ENCODE peak calls at places on chromosomes 12 and 14, in five cellular contexts. N, U, C, D and B are unnamed samples. For H3K4me1, the result is how much of the 10 kb centered on the place peaks cover.

GRCh38 chr14:99560946-99561683 is 42.9 kb downstream of the CCDC85C start:
- DNase-seq in N (no peak), U (no peak), C (no peak), D (no peak), B (no peak)

GRCh38 chr12:123761841-123762714 is at the start of gene DNAH10:
- DNase-seq in N (no peak), U (peak), C (no peak), D (peak), B (peak)

GRCh38 chr12:58416211-58416610 is 474.8 kb downstream of the ATP23 start:
- DNase-seq in N (no peak), U (no peak), C (peak), D (no peak), B (peak)

GRCh38 chr12:128914908-128915563 is 61.8 kb downstream of the GLT1D1 start:
- DNase-seq in N (no peak), U (no peak), C (no peak), D (no peak), B (no peak)

GRCh38 chr14:95157987-95158712 is 821 bp upstream of the DICER1 start:
- DNase-seq in N (peak), U (no peak), C (peak), D (peak), B (no peak)

GRCh38 chr12:50574621-50575348 is 70.0 kb downstream of the DIP2B start:
- DNase-seq in N (no peak), U (no peak), C (no peak), D (peak), B (no peak)

GRCh38 chr12:15522574-15523187 is 200.4 kb downstream of the PTPRO start:
- DNase-seq in N (no peak), U (no peak), C (peak), D (peak), B (peak)

GRCh38 chr14:89473979-89474378 is 56.9 kb upstream of the FOXN3 start:
- DNase-seq in N (no peak), U (no peak), C (no peak), D (no peak), B (no peak)

GRCh38 chr12:121507984-121508383 is 72.8 kb downstream of the KDM2B start:
- DNase-seq in N (no peak), U (no peak), C (no peak), D (no peak), B (no peak)

GRCh38 chr12:1324900-1325299 is 269.5 kb downstream of the FBXL14 start:
- DNase-seq in N (no peak), U (no peak), C (no peak), D (no peak), B (no peak)

GRCh38 chr12:57605308-57606015 is 838 bp downstream of the DTX3 start:
- DNase-seq in N (no peak), U (no peak), C (no peak), D (no peak), B (no peak)

GRCh38 chr12:49706351-49707126 is 666 bp downstream of the FMNL3 start:
- DNase-seq in N (peak), U (no peak), C (no peak), D (no peak), B (peak)

GRCh38 chr12:100159391-100160104 is 16.9 kb upstream of the BLTP3B start:
- DNase-seq in N (no peak), U (no peak), C (no peak), D (no peak), B (no peak)

GRCh38 chr14:47722929-47723693 is 47.7 kb upstream of the MDGA2 start:
- DNase-seq in N (no peak), U (no peak), C (no peak), D (no peak), B (no peak)

GRCh38 chr12:65818454-65819382 is 5.6 kb upstream of the HMGA2 start:
- DNase-seq in N (no peak), U (no peak), C (no peak), D (no peak), B (no peak)

GRCh38 chr14:56125772-56126411 is 7.7 kb downstream of the PELI2 start:
- DNase-seq in N (no peak), U (no peak), C (no peak), D (no peak), B (no peak)

GRCh38 chr12:60501124-60501729 is 905.4 kb downstream of the SLC16A7 start:
- DNase-seq in N (no peak), U (no peak), C (no peak), D (no peak), B (peak)

GRCh38 chr12:91387461-91388134 is 205.0 kb upstream of the DCN start:
- DNase-seq in N (no peak), U (no peak), C (no peak), D (no peak), B (no peak)

GRCh38 chr12:117774986-117775775 is 193.6 kb downstream of the KSR2 start:
- DNase-seq in N (no peak), U (no peak), C (no peak), D (no peak), B (peak)

GRCh38 chr12:9118161-9118560 is 2.4 kb upstream of the A2M start:
- DNase-seq in N (no peak), U (no peak), C (no peak), D (no peak), B (peak)

GRCh38 chr12:88035271-88035906 is 6.2 kb upstream of the C12orf50 start:
- DNase-seq in N (peak), U (peak), C (peak), D (peak), B (peak)

GRCh38 chr14:68952544-68953535 is 26.3 kb downstream of the ACTN1 start:
- DNase-seq in N (no peak), U (no peak), C (no peak), D (no peak), B (no peak)

GRCh38 chr14:73211251-73211650 is 26.1 kb upstream of the PAPLN start:
- DNase-seq in N (no peak), U (no peak), C (no peak), D (peak), B (no peak)

DNA sequence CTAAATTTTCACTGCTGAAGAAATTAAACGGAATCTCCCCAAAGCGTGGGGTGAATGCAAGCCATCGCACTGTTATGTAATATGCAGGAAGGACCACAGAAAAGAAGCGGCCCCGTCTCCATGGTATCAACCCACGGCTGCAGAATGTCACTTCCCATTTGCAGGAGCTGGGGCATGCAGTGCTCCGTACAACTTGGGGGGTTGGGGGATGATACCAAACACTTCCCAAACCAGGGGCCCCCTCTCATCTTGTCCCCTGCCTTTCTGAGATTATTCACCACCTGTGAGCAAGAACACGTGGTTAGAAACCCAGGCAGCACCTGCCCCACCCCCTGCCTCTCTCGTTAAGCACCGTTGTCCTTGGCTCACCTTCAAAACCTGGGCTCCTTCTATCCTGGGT is 505.1 kb upstream of the TMEM132C start:
- DNase-seq in N (no peak), U (no peak), C (no peak), D (no peak), B (no peak)
- TF ChIP-seq MAX in N (no peak), U (peak), C (no peak), D (no peak), B (no peak)

GRCh38 chr12:42588981-42589464 is 523 bp downstream of the PRICKLE1 start:
- DNase-seq in N (peak), U (no peak), C (peak), D (no peak), B (peak)
- TF ChIP-seq JUN in N (no peak), U (no peak), C (no peak), D (no peak), B (no peak)

GRCh38 chr12:20410746-20411145 is 42.4 kb downstream of the PDE3A start:
- DNase-seq in N (no peak), U (no peak), C (no peak), D (no peak), B (no peak)

GRCh38 chr12:20403230-20403629 is 34.9 kb downstream of the PDE3A start:
- DNase-seq in N (no peak), U (no peak), C (no peak), D (no peak), B (no peak)

GRCh38 chr12:20400003-20400402 is 31.7 kb downstream of the PDE3A start:
- DNase-seq in N (no peak), U (no peak), C (no peak), D (no peak), B (no peak)

GRCh38 chr12:20409639-20410038 is 41.3 kb downstream of the PDE3A start:
- DNase-seq in N (no peak), U (no peak), C (no peak), D (no peak), B (no peak)

DNA sequence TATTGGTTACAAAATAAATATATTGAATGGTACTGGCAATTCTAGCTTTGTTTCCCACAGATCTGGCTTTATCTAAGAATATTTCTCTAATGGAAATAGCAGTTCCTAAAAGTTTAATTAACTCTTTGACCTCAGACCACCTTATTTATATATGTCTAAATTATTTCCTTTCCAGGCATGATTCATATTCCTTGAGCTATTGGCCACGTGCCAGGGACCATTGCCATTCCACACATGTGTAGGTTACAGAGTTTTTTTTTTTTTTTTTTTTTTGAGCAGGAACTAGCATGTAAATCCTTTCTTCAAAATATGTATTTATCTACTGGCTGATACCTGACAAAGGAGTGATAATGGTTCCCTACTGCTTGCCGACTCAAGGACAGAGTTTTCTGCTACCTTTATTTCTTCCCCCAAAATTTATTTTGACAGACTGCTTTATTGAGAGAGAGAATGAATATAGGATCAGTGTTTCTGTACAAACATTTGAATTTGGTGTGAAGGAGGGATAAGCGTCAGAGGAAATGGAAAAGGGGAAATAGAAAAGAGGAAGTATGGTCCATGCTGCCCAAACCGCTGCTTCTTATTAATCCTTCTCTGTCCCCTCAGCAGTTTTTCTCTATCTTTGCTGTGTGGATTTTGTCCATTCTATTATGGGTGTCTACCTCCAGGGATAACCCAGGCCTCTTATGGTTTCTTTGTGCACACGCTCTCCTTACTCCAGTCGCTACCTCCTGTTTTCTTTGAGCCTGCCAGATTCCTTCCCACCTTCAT is 36.4 kb downstream of the PDE3A start:
- DNase-seq in N (no peak), U (no peak), C (peak), D (no peak), B (peak)
- H3K4me1 ChIP-seq in N (under half), U (under half), C (under half), D (under half), B (under half)

DNA sequence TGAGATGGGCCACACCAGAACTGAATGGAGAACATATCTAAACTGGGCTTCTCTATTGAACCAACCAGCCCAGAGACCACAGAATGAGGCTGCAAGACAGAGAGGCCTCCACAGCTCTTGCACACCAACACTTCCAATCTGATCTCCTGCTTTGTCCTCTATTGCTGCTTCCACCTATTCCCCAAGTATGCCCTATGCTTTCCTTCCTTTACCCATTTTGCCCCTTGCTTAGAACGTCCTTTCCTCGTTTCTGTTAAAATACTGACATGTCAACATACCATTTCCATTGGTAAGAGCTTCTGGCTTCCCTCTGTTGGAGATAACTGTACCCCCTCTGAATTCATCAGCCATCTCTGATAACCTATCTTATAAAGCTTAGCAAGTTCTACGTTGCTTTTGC is 2.8 kb downstream of the SLC2A13 start:
- DNase-seq in N (no peak), U (no peak), C (no peak), D (no peak), B (no peak)
- TF ChIP-seq MAX in N (no peak), U (no peak), C (no peak), D (no peak), B (no peak)

GRCh38 chr12:68791897-68792481 is 16.0 kb upstream of the MDM2 start:
- DNase-seq in N (no peak), U (no peak), C (no peak), D (no peak), B (no peak)

GRCh38 chr12:68794653-68795253 is 13.2 kb upstream of the MDM2 start:
- DNase-seq in N (no peak), U (no peak), C (no peak), D (no peak), B (no peak)

GRCh38 chr12:68793975-68794652 is 13.9 kb upstream of the MDM2 start:
- DNase-seq in N (no peak), U (no peak), C (no peak), D (no peak), B (no peak)

GRCh38 chr12:68793436-68793835 is 14.5 kb upstream of the MDM2 start:
- DNase-seq in N (no peak), U (no peak), C (no peak), D (no peak), B (no peak)

DNA sequence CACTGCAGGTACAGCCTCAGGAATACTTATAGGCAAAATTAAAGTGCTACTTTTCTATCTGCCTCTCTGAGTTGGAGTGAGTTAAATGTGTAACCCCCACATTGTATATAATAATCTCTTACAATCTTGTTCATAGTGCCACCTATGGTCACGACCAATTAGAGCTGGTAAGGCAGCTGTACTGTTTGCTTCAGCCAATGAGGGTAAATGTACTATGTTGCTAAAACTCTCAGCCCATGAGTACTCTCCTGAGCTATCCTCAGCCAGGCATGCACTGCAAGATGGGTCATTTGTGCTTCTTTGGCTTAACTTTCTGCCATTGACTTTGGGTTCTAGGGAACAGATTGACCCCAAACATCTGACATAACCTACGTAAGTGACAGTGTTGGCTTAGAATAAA is 15.0 kb upstream of the MDM2 start:
- DNase-seq in N (peak), U (no peak), C (peak), D (peak), B (peak)
- TF ChIP-seq JUN in N (no peak), U (no peak), C (no peak), D (no peak), B (no peak)

DNA sequence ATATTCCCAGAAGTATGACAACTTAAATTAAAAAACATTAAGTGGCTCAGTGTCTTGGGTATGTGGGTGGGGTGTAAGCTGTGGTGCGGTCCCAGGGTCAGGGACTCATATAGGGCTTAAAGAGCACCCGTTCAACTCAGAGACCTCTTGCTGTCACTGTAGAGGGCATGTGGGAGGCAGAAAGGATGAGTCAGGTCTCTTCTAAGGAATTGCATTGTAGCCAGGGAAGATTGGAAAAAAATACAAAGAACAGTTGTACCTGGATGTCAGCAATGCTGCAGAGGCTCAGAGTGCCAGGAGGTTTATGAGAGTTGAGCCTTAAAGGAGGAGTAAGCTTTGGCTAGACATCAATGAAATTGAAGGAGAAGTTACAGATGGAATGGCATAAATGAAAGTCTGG is 104.1 kb downstream of the MYRFL start:
- DNase-seq in N (no peak), U (no peak), C (no peak), D (no peak), B (no peak)
- H3K4me1 ChIP-seq in N (under half), U (under half), C (under half), D (under half), B (under half)

GRCh38 chr14:105525861-105526780 is at the start of gene TMEM121:
- DNase-seq in N (peak), U (no peak), C (peak), D (no peak), B (no peak)
- TF ChIP-seq MAX in N (no peak), U (no peak), C (no peak), D (no peak), B (no peak)

DNA sequence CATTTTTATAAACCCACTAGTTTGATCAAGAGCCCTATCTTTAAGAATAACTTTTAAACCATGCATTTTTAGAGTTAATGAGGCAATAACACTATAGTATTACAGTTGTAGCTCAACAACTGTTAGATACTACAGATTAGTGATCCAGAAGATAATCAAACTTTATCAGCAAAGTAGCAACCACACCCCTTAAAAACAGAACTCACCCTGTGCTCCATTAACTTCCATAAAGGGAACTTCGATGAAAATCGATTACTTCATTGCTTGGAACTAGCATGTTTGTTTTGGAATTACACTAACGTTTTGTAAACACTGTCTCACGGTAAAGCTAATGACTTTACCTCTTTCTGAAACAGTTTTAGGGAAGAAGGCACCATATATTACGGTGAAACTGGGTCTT is 1.4 kb downstream of the SGPP1 start:
- DNase-seq in N (no peak), U (no peak), C (no peak), D (peak), B (peak)
- TF ChIP-seq JUN in N (no peak), U (no peak), C (no peak), D (no peak), B (no peak)

GRCh38 chr12:89392401-89392800 is 40.1 kb upstream of the DUSP6 start:
- DNase-seq in N (no peak), U (no peak), C (no peak), D (no peak), B (no peak)
- H3K4me1 ChIP-seq in N (under half), U (under half), C (under half), D (half or more), B (under half)

GRCh38 chr14:35050652-35051051 is 4.6 kb downstream of the FAM177A1 start:
- DNase-seq in N (peak), U (no peak), C (peak), D (peak), B (peak)
- TF ChIP-seq MAX in N (no peak), U (no peak), C (peak), D (no peak), B (no peak)